ENCODE peak calls at places on chromosomes 1 and 21, in ten cellular contexts. Q is GM23338; F is OCI-LY7; V is effector memory CD4-positive, alpha-beta T cell; L is fibroblast of lung; J is heart left ventricle; I is thyroid gland; S is iPS DF 6.9; B is uterus; Y is SJSA1. N is an unnamed sample.

GRCh38 chr1:202133016-202133415 is 10.3 kb downstream of the GPR37L1 start:
- DNase-seq in Q (no peak), I (peak; percentile 44), Y (no peak), V (no peak), L (no peak), S (no peak), J (no peak), F (no peak), B (peak; percentile 48), N (no peak)

GRCh38 chr1:21294266-21295058 is 4.2 kb upstream of the ECE1 start:
- DNase-seq in L (peak; percentile 31), V (peak; percentile 84), S (no peak), I (no peak), J (no peak), Q (no peak), B (no peak), F (peak; percentile 92), Y (peak; percentile 25), N (peak; percentile 93)

GRCh38 chr1:162020145-162020544 is 3.5 kb downstream of the OLFML2B start:
- DNase-seq in F (no peak), Q (no peak), B (no peak), S (no peak), I (no peak), V (no peak), L (peak; percentile 23), J (no peak), Y (no peak), N (no peak)

GRCh38 chr1:20555025-20555757 is 2.8 kb downstream of the FAM43B start:
- DNase-seq in B (no peak), Q (no peak), F (no peak), S (no peak), Y (no peak), V (no peak), L (peak; percentile 45), I (no peak), J (peak; percentile 49), N (no peak)

GRCh38 chr1:185016880-185017279 is 28.5 kb upstream of the RNF2 start:
- DNase-seq in V (no peak), J (no peak), I (no peak), L (peak; percentile 6), F (no peak), S (no peak), Q (no peak), Y (no peak), B (no peak), N (no peak)

GRCh38 chr1:91148641-91149069 is 126.8 kb upstream of the ZNF644 start:
- DNase-seq in J (no peak), Q (peak; percentile 33), V (no peak), F (no peak), L (no peak), S (no peak), I (peak; percentile 71), Y (no peak), B (no peak), N (no peak)

GRCh38 chr1:7899741-7900140 is 40.9 kb downstream of the TNFRSF9 start:
- DNase-seq in S (no peak), L (peak; percentile 80), V (no peak), J (no peak), F (no peak), Y (no peak), B (no peak), Q (no peak), I (no peak), N (no peak)

GRCh38 chr21:34261841-34262832 is 101.7 kb upstream of the KCNE2 start:
- DNase-seq in Y (no peak), V (no peak), L (no peak), B (no peak), S (no peak), I (peak; percentile 45), J (no peak), F (no peak), Q (no peak), N (no peak)

GRCh38 chr1:111561328-111561727 is 57.9 kb upstream of the ADORA3 start:
- DNase-seq in S (no peak), J (no peak), I (no peak), F (no peak), B (no peak), Q (no peak), V (no peak), L (no peak), Y (no peak), N (no peak)

GRCh38 chr1:219898375-219898774 is 30.0 kb downstream of the SLC30A10 start:
- DNase-seq in S (no peak), Q (no peak), V (no peak), J (no peak), Y (no peak), L (no peak), I (no peak), F (no peak), B (no peak), N (no peak)

GRCh38 chr1:24108334-24109165 is 3.4 kb downstream of the MYOM3 start:
- DNase-seq in S (no peak), L (peak; percentile 93), J (no peak), F (no peak), Q (no peak), B (peak; percentile 48), V (no peak), I (no peak), Y (peak; percentile 41), N (no peak)

GRCh38 chr1:27429029-27429425 is 36.6 kb downstream of the GPR3 start:
- DNase-seq in V (no peak), L (no peak), S (no peak), F (no peak), Q (no peak), B (no peak), I (no peak), Y (no peak), J (no peak), N (no peak)

GRCh38 chr1:27427836-27428315 is 35.5 kb downstream of the GPR3 start:
- DNase-seq in L (no peak), I (no peak), J (no peak), V (no peak), Q (no peak), Y (no peak), F (no peak), B (no peak), S (no peak), N (no peak)

GRCh38 chr1:27428316-27429028 is 36.0 kb downstream of the GPR3 start:
- DNase-seq in S (no peak), L (no peak), J (peak; percentile 47), V (no peak), B (peak; percentile 31), F (no peak), Y (no peak), I (peak; percentile 78), Q (peak; percentile 51), N (no peak)

GRCh38 chr1:27427329-27427728 is 34.9 kb downstream of the GPR3 start:
- DNase-seq in I (no peak), F (peak; percentile 76), Y (no peak), J (no peak), Q (no peak), S (no peak), V (no peak), L (no peak), B (no peak), N (no peak)

DNA sequence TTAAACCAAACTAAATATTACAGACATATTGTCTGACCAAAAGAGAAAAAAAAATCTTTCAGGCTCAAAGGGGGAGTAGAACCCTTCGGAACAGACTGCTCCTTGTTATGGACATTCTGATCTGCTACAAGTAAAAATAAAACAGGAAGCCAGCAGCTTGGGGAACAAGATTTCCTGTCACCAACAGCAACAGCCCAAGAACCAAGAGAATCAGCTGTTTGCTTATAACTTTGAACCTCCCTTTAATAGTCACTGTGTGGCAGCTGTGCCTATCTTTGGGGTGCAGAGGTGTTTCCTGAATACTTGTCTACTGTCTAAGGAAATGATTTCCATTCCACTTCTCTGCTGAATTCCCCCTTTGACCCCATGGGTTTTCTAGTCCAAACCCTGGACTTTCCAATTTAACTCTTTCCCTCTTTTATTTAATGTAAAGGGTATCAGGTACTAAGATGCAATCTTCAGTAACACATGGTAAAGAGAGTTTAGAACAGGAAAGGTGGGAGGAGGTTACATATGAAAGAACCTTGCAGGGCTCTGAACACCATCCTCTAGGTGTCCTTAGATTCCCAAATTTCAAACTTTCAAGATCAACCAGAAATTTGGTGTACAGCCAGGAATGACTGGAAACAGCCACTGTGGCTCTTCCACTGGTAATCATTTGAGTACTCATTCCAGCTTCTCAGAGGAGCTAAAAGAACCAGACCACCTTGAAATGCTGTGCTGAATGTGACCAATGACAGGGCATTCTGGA is 38.7 kb downstream of the GPR3 start:
- DNase-seq in Y (no peak), S (no peak), V (peak; percentile 14), I (no peak), J (no peak), Q (no peak), B (no peak), F (peak; percentile 69), L (peak; percentile 30), N (peak; percentile 55)
- H3K4me1 ChIP-seq in Y (peaks cover 6% of the 10 kb centered on the region), S (peaks cover 2% of the 10 kb centered on the region), V (peaks cover 55% of the 10 kb centered on the region), I (peaks cover 80% of the 10 kb centered on the region), J (peaks cover 67% of the 10 kb centered on the region), Q (peaks cover 42% of the 10 kb centered on the region), B (peaks cover 23% of the 10 kb centered on the region), F (peaks cover 100% of the 10 kb centered on the region), L (peaks cover 22% of the 10 kb centered on the region), N (peaks cover 98% of the 10 kb centered on the region)

GRCh38 chr1:228150021-228150457 is 309 bp downstream of the GJC2 start:
- DNase-seq in Q (no peak), J (no peak), V (no peak), F (no peak), Y (no peak), L (no peak), B (no peak), I (no peak), S (no peak), N (no peak)
- H3K27ac ChIP-seq in Q (no peak overlapping the region), J (peak overlapping the region; percentile 72), V (no peak overlapping the region), F (no peak overlapping the region), Y (no peak overlapping the region), L (peak overlapping the region; percentile 78), B (peak overlapping the region; percentile 91), I (peak overlapping the region; percentile 76), S (no peak overlapping the region), N (no peak overlapping the region)

DNA sequence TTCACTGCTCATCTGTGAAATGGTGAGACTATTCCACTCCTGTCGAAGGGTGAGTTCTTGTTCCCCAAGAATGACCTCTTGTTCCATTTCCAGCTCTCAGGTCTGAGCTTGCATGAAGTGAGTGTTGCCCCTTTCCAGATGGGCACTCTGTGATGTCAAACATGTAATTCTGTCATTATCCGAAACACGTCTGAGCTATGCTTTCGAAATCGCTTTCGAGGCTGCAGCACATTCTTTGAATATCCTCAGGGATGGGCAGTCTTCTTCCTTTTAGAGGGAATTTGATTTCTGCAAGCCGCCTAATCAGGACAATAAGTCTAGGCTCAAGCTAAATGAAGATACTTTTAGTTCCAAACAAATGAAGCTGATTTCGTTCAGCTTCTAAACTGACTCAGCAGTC is 15.1 kb downstream of the NFASC start:
- DNase-seq in S (no peak), F (no peak), V (no peak), Y (no peak), L (peak; percentile 58), J (no peak), Q (no peak), I (no peak), B (no peak), N (no peak)
- H3K4me3 ChIP-seq in S (no peak overlapping the region), F (no peak overlapping the region), V (no peak overlapping the region), Y (no peak overlapping the region), L (no peak overlapping the region), J (no peak overlapping the region), Q (no peak overlapping the region), I (no peak overlapping the region), B (peak overlapping the region; percentile 15), N (no peak overlapping the region)

DNA sequence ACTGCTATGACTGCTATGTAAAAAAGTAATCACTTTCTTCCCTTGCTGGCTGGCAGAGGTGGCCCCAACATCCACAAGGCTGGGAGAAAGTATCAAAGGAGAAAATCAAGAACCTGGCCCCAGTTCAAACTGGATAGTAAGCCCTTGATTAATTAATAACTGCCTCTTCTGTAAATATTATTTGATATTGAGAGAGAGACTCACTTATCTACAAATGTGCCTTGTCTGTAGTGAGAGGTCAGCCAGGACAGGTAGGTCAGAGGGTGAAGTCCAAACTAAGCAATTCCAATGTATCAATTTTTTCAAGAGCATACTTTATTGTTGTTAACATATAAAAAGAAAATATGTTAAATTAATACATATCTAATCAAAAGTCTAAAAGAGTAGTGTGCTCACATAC is 23.8 kb upstream of the TARBP1 start:
- DNase-seq in S (no peak), Y (no peak), L (no peak), V (no peak), I (no peak), Q (no peak), B (no peak), F (no peak), J (no peak), N (no peak)
- H3K4me1 ChIP-seq in S (no peaks in the 10 kb centered on the region), Y (peaks cover 40% of the 10 kb centered on the region), L (peaks cover 15% of the 10 kb centered on the region), V (no peaks in the 10 kb centered on the region), I (peaks cover 14% of the 10 kb centered on the region), Q (peaks cover 25% of the 10 kb centered on the region), B (no peaks in the 10 kb centered on the region), F (peaks cover 25% of the 10 kb centered on the region), J (peaks cover 18% of the 10 kb centered on the region), N (peaks cover 11% of the 10 kb centered on the region)

N was measured in CD4-positive, alpha-beta memory T cell.